ENCODE peak calls at places on chromosomes 4 and X, in eight cellular contexts. K is RCC 7860; Y is ecto neural progenitor cell; V is amygdala; R is left ventricle myocardium inferior; H is activated T-helper 1 cell treated with anti-CD3 and anti-CD28 coated beads, Interleukin-2, amount 50 U/mL, for 16 hours; G is naive B cell; X is germinal center. T is an unnamed sample.
A peak's percentile ranks its signal among the peaks of the same experiment; 100 is the strongest.

GRCh38 chr4:55920571-55920970 is 28.2 kb upstream of the CEP135 start:
- DNase-seq in K (no peak), Y (no peak), V (no peak), R (no peak), H (no peak), G (no peak), X (no peak), T (no peak)

GRCh38 chr4:127708985-127709384 is 21.2 kb upstream of the SLC25A31 start:
- DNase-seq in K (peak; percentile 66), Y (no peak), V (no peak), R (no peak), H (no peak), G (no peak), X (no peak), T (no peak)

GRCh38 chrX:129955682-129956081 is 26.8 kb upstream of the BCORL1 start:
- DNase-seq in K (no peak), Y (no peak), V (no peak), R (no peak), H (no peak), G (no peak), X (no peak), T (no peak)

GRCh38 chr4:74112399-74113090 is 13.6 kb upstream of the CXCL2 start:
- DNase-seq in K (no peak), Y (no peak), V (no peak), R (no peak), H (no peak), G (no peak), X (no peak), T (no peak)

GRCh38 chr4:78242071-78242470 is 184.9 kb downstream of the FRAS1 start:
- DNase-seq in K (no peak), Y (no peak), V (no peak), R (no peak), H (no peak), G (no peak), X (no peak), T (no peak)

GRCh38 chrX:3638280-3638873 is 75.1 kb downstream of the PRKX start:
- DNase-seq in K (peak; percentile 3), Y (peak; percentile 63), V (peak; percentile 19), R (no peak), H (no peak), G (no peak), X (peak; percentile 27), T (peak; percentile 25)

GRCh38 chrX:68936608-68937007 is 107.8 kb downstream of the EFNB1 start:
- DNase-seq in K (peak; percentile 47), Y (no peak), V (no peak), R (no peak), H (no peak), G (no peak), X (no peak), T (no peak)

GRCh38 chr4:108738307-108738706 is 24.5 kb downstream of the ETNPPL start:
- DNase-seq in K (no peak), Y (no peak), V (no peak), R (no peak), H (no peak), G (no peak), X (no peak), T (no peak)

T was measured in right cardiac atrium.